ENCODE peak calls at places on chromosomes 11 and 22, in nine cellular contexts. R is heart left ventricle; I is H4; H is ovary; T is HTR-8/SVneo; P is effector CD4-positive, alpha-beta T cell; K is coronary artery; O is A549; D is activated CD4-positive, alpha-beta T cell treated with anti-CD3 and anti-CD28 coated beads, Interleukin-2, amount 10 ng/mL, durations not matched to agents 24 days and 14 days. G is an unnamed sample.

GRCh38 chr11:69902337-69902736 is 83.1 kb upstream of the FGF3 start:
- DNase-seq in H (no peak), O (no peak), R (no peak), P (no peak), T (no peak), K (no peak), I (no peak), D (no peak), G (no peak)

GRCh38 chr11:88300888-88301477 is 36.6 kb downstream of the CTSC start:
- DNase-seq in T (no peak), O (no peak), I (no peak), R (no peak), K (no peak), H (no peak), D (no peak), P (no peak), G (no peak)

GRCh38 chr11:92764128-92764527 is 205.3 kb upstream of the MTNR1B start:
- DNase-seq in O (no peak), P (no peak), R (no peak), D (no peak), H (no peak), T (no peak), I (no peak), K (no peak), G (no peak)

GRCh38 chr11:116119158-116119557 is 614.9 kb upstream of the CADM1 start:
- DNase-seq in P (no peak), H (no peak), K (no peak), O (no peak), I (no peak), R (no peak), T (no peak), D (no peak), G (no peak)

GRCh38 chr22:23925020-23925606 is 30.9 kb downstream of the MIF start:
- DNase-seq in R (no peak), T (no peak), D (no peak), H (no peak), K (no peak), I (no peak), P (no peak), O (no peak), G (no peak)

GRCh38 chr22:19875531-19876313 is 21.0 kb upstream of the GNB1L start:
- DNase-seq in O (no peak), H (peak), T (no peak), K (no peak), D (no peak), R (peak), P (no peak), I (no peak), G (no peak)

GRCh38 chr11:85884581-85885021 is 29.4 kb downstream of the CCDC83 start:
- DNase-seq in R (no peak), D (no peak), O (no peak), I (peak), T (no peak), K (no peak), P (no peak), H (no peak), G (no peak)

GRCh38 chr11:45285289-45285828 is 782 bp downstream of the SYT13 start:
- DNase-seq in P (no peak), D (no peak), K (no peak), R (no peak), I (no peak), O (no peak), T (no peak), H (no peak), G (no peak)

GRCh38 chr11:116869610-116870009 is 32.2 kb upstream of the APOA1 start:
- DNase-seq in R (no peak), I (no peak), P (no peak), O (no peak), D (no peak), T (no peak), K (no peak), H (no peak), G (no peak)

GRCh38 chr11:16096336-16096735 is 260.0 kb downstream of the SOX6 start:
- DNase-seq in O (no peak), T (no peak), R (no peak), K (no peak), H (no peak), P (no peak), D (no peak), I (no peak), G (peak)

GRCh38 chr22:46280999-46281623 is 13.3 kb downstream of the TTC38 start:
- DNase-seq in R (no peak), P (no peak), O (no peak), D (no peak), H (no peak), T (no peak), I (no peak), K (no peak), G (no peak)

GRCh38 chr11:74929431-74930363 is 19.2 kb downstream of the XRRA1 start:
- DNase-seq in K (no peak), R (peak), P (peak), H (peak), O (peak), I (peak), T (peak), D (peak), G (peak)

GRCh38 chr11:19242184-19242932 is 1.6 kb upstream of the E2F8 start:
- DNase-seq in T (no peak), P (no peak), D (peak), K (no peak), H (no peak), R (no peak), O (no peak), I (no peak), G (no peak)

GRCh38 chr22:26318975-26319374 is 110.1 kb upstream of the ASPHD2 start:
- DNase-seq in P (no peak), K (no peak), O (no peak), I (no peak), H (no peak), D (no peak), T (no peak), R (no peak), G (peak)

GRCh38 chr11:77560605-77561004 is 29.1 kb upstream of the AQP11 start:
- DNase-seq in I (no peak), R (no peak), H (no peak), K (no peak), O (no peak), T (peak), D (no peak), P (no peak), G (peak)

GRCh38 chr11:134332189-134332631 is 422 bp downstream of the GLB1L2 start:
- DNase-seq in H (peak), K (no peak), I (no peak), D (no peak), R (no peak), O (no peak), P (peak), T (no peak), G (no peak)

GRCh38 chr11:70048279-70049024 is 29.7 kb upstream of the ANO1 start:
- DNase-seq in R (no peak), K (peak), O (peak), P (no peak), I (no peak), H (no peak), T (no peak), D (no peak), G (no peak)

GRCh38 chr11:36195496-36196346 is 93.5 kb downstream of the COMMD9 start:
- DNase-seq in O (no peak), I (no peak), T (no peak), D (no peak), K (no peak), P (no peak), H (no peak), R (no peak), G (no peak)

GRCh38 chr22:37782340-37783168 is 25.2 kb upstream of the GCAT start:
- DNase-seq in H (no peak), T (peak), K (no peak), D (no peak), P (no peak), O (no peak), I (peak), R (no peak), G (no peak)

GRCh38 chr11:82906236-82906635 is 4.7 kb downstream of the DDIAS start:
- DNase-seq in P (no peak), I (peak), R (no peak), H (no peak), T (peak), K (no peak), D (no peak), O (no peak), G (no peak)

GRCh38 chr11:67240575-67241389 is 25.5 kb upstream of the GRK2 start:
- DNase-seq in D (peak), H (peak), O (peak), I (peak), T (peak), P (peak), K (peak), R (peak), G (peak)

GRCh38 chr11:64877390-64878222 is 815 bp downstream of the EHD1 start:
- DNase-seq in D (peak), T (no peak), R (no peak), I (no peak), P (no peak), O (no peak), K (no peak), H (peak), G (no peak)

GRCh38 chr11:115135936-115136335 is 368.3 kb downstream of the CADM1 start:
- DNase-seq in I (no peak), O (no peak), P (no peak), H (no peak), K (no peak), T (no peak), R (no peak), D (no peak), G (no peak)

GRCh38 chr11:127815316-127815715 is 772.0 kb downstream of the ETS1 start:
- DNase-seq in O (no peak), D (peak), I (no peak), H (no peak), P (no peak), T (no peak), K (no peak), R (no peak), G (no peak)

GRCh38 chr11:92224394-92225205 is at the start of gene FAT3:
- DNase-seq in T (peak), I (no peak), K (peak), R (peak), O (peak), D (no peak), P (no peak), H (no peak), G (no peak)

GRCh38 chr11:61704838-61705237 is 24.6 kb downstream of the DAGLA start:
- DNase-seq in D (no peak), K (no peak), P (no peak), T (no peak), I (no peak), H (no peak), O (no peak), R (no peak), G (no peak)

GRCh38 chr11:27977031-27977430 is 130.9 kb downstream of the KIF18A start:
- DNase-seq in P (no peak), H (no peak), D (no peak), T (peak), I (no peak), R (no peak), O (no peak), K (no peak), G (no peak)

GRCh38 chr11:64571410-64572091 is 19.5 kb upstream of the SLC22A12 start:
- DNase-seq in P (no peak), K (no peak), R (peak), I (no peak), O (no peak), D (no peak), T (no peak), H (no peak), G (no peak)

GRCh38 chr11:118634435-118635236 is 27.2 kb downstream of the PHLDB1 start:
- DNase-seq in R (peak), I (no peak), P (no peak), K (peak), O (no peak), T (no peak), D (peak), H (peak), G (no peak)

GRCh38 chr11:120919045-120919444 is 104.9 kb upstream of the TBCEL start:
- DNase-seq in D (no peak), P (no peak), H (no peak), K (no peak), T (no peak), I (no peak), R (no peak), O (no peak), G (no peak)

G was measured in HS-5.